ENCODE peak calls at places on chromosomes 11 and 22, in eight cellular contexts. One of them, this sample, is unnamed.

GRCh38 chr22:22201185-22201924 is 43.2 kb upstream of the VPREB1 start:
- DNase-seq in fibroblast of mammary gland: peak
- DNase-seq in fibroblast of lung: peak
- DNase-seq in psoas muscle: peak
- DNase-seq in endothelial cell: peak
- DNase-seq in bronchial epithelial cell: no peak
- DNase-seq in kidney: no peak
- DNase-seq in lung: no peak
- DNase-seq in this sample: peak

GRCh38 chr11:60855726-60856633 is at the start of gene PTGDR2:
- DNase-seq in fibroblast of mammary gland: no peak
- DNase-seq in fibroblast of lung: peak
- DNase-seq in psoas muscle: no peak
- DNase-seq in endothelial cell: no peak
- DNase-seq in bronchial epithelial cell: no peak
- DNase-seq in kidney: peak
- DNase-seq in lung: no peak
- DNase-seq in this sample: no peak

GRCh38 chr11:120807414-120808150 is 216.3 kb upstream of the TBCEL start:
- DNase-seq in fibroblast of mammary gland: peak
- DNase-seq in fibroblast of lung: peak
- DNase-seq in psoas muscle: no peak
- DNase-seq in endothelial cell: no peak
- DNase-seq in bronchial epithelial cell: peak
- DNase-seq in kidney: peak
- DNase-seq in lung: no peak
- DNase-seq in this sample: no peak

GRCh38 chr11:28566643-28567042 is 458.5 kb downstream of the METTL15 start:
- DNase-seq in fibroblast of mammary gland: peak
- DNase-seq in fibroblast of lung: peak
- DNase-seq in psoas muscle: peak
- DNase-seq in endothelial cell: peak
- DNase-seq in bronchial epithelial cell: peak
- DNase-seq in kidney: peak
- DNase-seq in lung: peak
- DNase-seq in this sample: no peak

GRCh38 chr22:43411981-43412807 is at the start of gene MPPED1:
- DNase-seq in fibroblast of mammary gland: no peak
- DNase-seq in fibroblast of lung: no peak
- DNase-seq in psoas muscle: no peak
- DNase-seq in endothelial cell: no peak
- DNase-seq in bronchial epithelial cell: no peak
- DNase-seq in kidney: no peak
- DNase-seq in lung: no peak
- DNase-seq in this sample: no peak

GRCh38 chr22:23534851-23535717 is 45.0 kb downstream of the IGLL1 start:
- DNase-seq in fibroblast of mammary gland: no peak
- DNase-seq in fibroblast of lung: no peak
- DNase-seq in psoas muscle: no peak
- DNase-seq in endothelial cell: no peak
- DNase-seq in bronchial epithelial cell: no peak
- DNase-seq in kidney: peak
- DNase-seq in lung: no peak
- DNase-seq in this sample: no peak

GRCh38 chr22:22745225-22746060 is 101.0 kb downstream of the GGTLC2 start:
- DNase-seq in fibroblast of mammary gland: peak
- DNase-seq in fibroblast of lung: no peak
- DNase-seq in psoas muscle: no peak
- DNase-seq in endothelial cell: peak
- DNase-seq in bronchial epithelial cell: peak
- DNase-seq in kidney: no peak
- DNase-seq in lung: no peak
- DNase-seq in this sample: peak

GRCh38 chr11:68688881-68689280 is 4.5 kb downstream of the GAL start:
- DNase-seq in fibroblast of mammary gland: no peak
- DNase-seq in fibroblast of lung: no peak
- DNase-seq in psoas muscle: no peak
- DNase-seq in endothelial cell: no peak
- DNase-seq in bronchial epithelial cell: no peak
- DNase-seq in kidney: no peak
- DNase-seq in lung: no peak
- DNase-seq in this sample: no peak

GRCh38 chr11:2521081-2521480 is 76.3 kb downstream of the KCNQ1 start:
- DNase-seq in fibroblast of mammary gland: no peak
- DNase-seq in fibroblast of lung: no peak
- DNase-seq in psoas muscle: peak
- DNase-seq in endothelial cell: peak
- DNase-seq in bronchial epithelial cell: no peak
- DNase-seq in kidney: peak
- DNase-seq in lung: no peak
- DNase-seq in this sample: no peak

GRCh38 chr22:40512426-40513136 is 123.9 kb downstream of the MRTFA start:
- DNase-seq in fibroblast of mammary gland: peak
- DNase-seq in fibroblast of lung: peak
- DNase-seq in psoas muscle: no peak
- DNase-seq in endothelial cell: no peak
- DNase-seq in bronchial epithelial cell: peak
- DNase-seq in kidney: no peak
- DNase-seq in lung: no peak
- DNase-seq in this sample: no peak

GRCh38 chr11:126914941-126915340 is 85.6 kb downstream of the KIRREL3 start:
- DNase-seq in fibroblast of mammary gland: peak
- DNase-seq in fibroblast of lung: peak
- DNase-seq in psoas muscle: no peak
- DNase-seq in endothelial cell: no peak
- DNase-seq in bronchial epithelial cell: no peak
- DNase-seq in kidney: no peak
- DNase-seq in lung: no peak
- DNase-seq in this sample: no peak

GRCh38 chr11:126701555-126701897 is 299.0 kb downstream of the KIRREL3 start:
- DNase-seq in fibroblast of mammary gland: no peak
- DNase-seq in fibroblast of lung: no peak
- DNase-seq in psoas muscle: no peak
- DNase-seq in endothelial cell: no peak
- DNase-seq in bronchial epithelial cell: no peak
- DNase-seq in kidney: no peak
- DNase-seq in lung: no peak
- DNase-seq in this sample: no peak

GRCh38 chr11:34302046-34302921 is 55.5 kb downstream of the ABTB2 start:
- DNase-seq in fibroblast of mammary gland: peak
- DNase-seq in fibroblast of lung: peak
- DNase-seq in psoas muscle: no peak
- DNase-seq in endothelial cell: no peak
- DNase-seq in bronchial epithelial cell: peak
- DNase-seq in kidney: no peak
- DNase-seq in lung: no peak
- DNase-seq in this sample: peak

GRCh38 chr11:84045146-84045545 is 759.0 kb upstream of the CCDC90B start:
- DNase-seq in fibroblast of mammary gland: no peak
- DNase-seq in fibroblast of lung: no peak
- DNase-seq in psoas muscle: no peak
- DNase-seq in endothelial cell: no peak
- DNase-seq in bronchial epithelial cell: no peak
- DNase-seq in kidney: no peak
- DNase-seq in lung: no peak
- DNase-seq in this sample: no peak
- TF ChIP-seq CTCF in fibroblast of mammary gland: no peak
- TF ChIP-seq CTCF in fibroblast of lung: no peak
- TF ChIP-seq CTCF in psoas muscle: no peak
- TF ChIP-seq CTCF in endothelial cell: no peak
- TF ChIP-seq CTCF in bronchial epithelial cell: no peak
- TF ChIP-seq CTCF in kidney: no peak
- TF ChIP-seq CTCF in lung: no peak
- TF ChIP-seq CTCF in this sample: no peak

GRCh38 chr11:17591293-17591692 is 44.2 kb downstream of the OTOG start:
- DNase-seq in fibroblast of mammary gland: no peak
- DNase-seq in fibroblast of lung: no peak
- DNase-seq in psoas muscle: no peak
- DNase-seq in endothelial cell: no peak
- DNase-seq in bronchial epithelial cell: no peak
- DNase-seq in kidney: no peak
- DNase-seq in lung: no peak
- DNase-seq in this sample: no peak

GRCh38 chr11:17594686-17595192 is 47.7 kb downstream of the OTOG start:
- DNase-seq in fibroblast of mammary gland: no peak
- DNase-seq in fibroblast of lung: no peak
- DNase-seq in psoas muscle: no peak
- DNase-seq in endothelial cell: no peak
- DNase-seq in bronchial epithelial cell: no peak
- DNase-seq in kidney: peak
- DNase-seq in lung: no peak
- DNase-seq in this sample: no peak

GRCh38 chr11:17595526-17596309 is 48.7 kb downstream of the OTOG start:
- DNase-seq in fibroblast of mammary gland: no peak
- DNase-seq in fibroblast of lung: no peak
- DNase-seq in psoas muscle: no peak
- DNase-seq in endothelial cell: peak
- DNase-seq in bronchial epithelial cell: no peak
- DNase-seq in kidney: peak
- DNase-seq in lung: no peak
- DNase-seq in this sample: no peak

GRCh38 chr11:17596310-17596669 is 49.2 kb downstream of the OTOG start:
- DNase-seq in fibroblast of mammary gland: no peak
- DNase-seq in fibroblast of lung: no peak
- DNase-seq in psoas muscle: no peak
- DNase-seq in endothelial cell: peak
- DNase-seq in bronchial epithelial cell: no peak
- DNase-seq in kidney: peak
- DNase-seq in lung: no peak
- DNase-seq in this sample: no peak

GRCh38 chr11:17593466-17594245 is 46.6 kb downstream of the OTOG start:
- DNase-seq in fibroblast of mammary gland: no peak
- DNase-seq in fibroblast of lung: no peak
- DNase-seq in psoas muscle: no peak
- DNase-seq in endothelial cell: no peak
- DNase-seq in bronchial epithelial cell: no peak
- DNase-seq in kidney: peak
- DNase-seq in lung: no peak
- DNase-seq in this sample: no peak
- TF ChIP-seq CTCF in fibroblast of mammary gland: no peak
- TF ChIP-seq CTCF in fibroblast of lung: no peak
- TF ChIP-seq CTCF in psoas muscle: no peak
- TF ChIP-seq CTCF in endothelial cell: no peak
- TF ChIP-seq CTCF in bronchial epithelial cell: no peak
- TF ChIP-seq CTCF in kidney: no peak
- TF ChIP-seq CTCF in lung: no peak
- TF ChIP-seq CTCF in this sample: no peak

GRCh38 chr11:110296226-110297081 is at the start of gene RDX:
- DNase-seq in fibroblast of mammary gland: peak
- DNase-seq in fibroblast of lung: peak
- DNase-seq in psoas muscle: peak
- DNase-seq in endothelial cell: peak
- DNase-seq in bronchial epithelial cell: peak
- DNase-seq in kidney: peak
- DNase-seq in lung: peak
- DNase-seq in this sample: peak
- TF ChIP-seq CTCF in fibroblast of mammary gland: no peak
- TF ChIP-seq CTCF in fibroblast of lung: no peak
- TF ChIP-seq CTCF in psoas muscle: peak
- TF ChIP-seq CTCF in endothelial cell: no peak
- TF ChIP-seq CTCF in bronchial epithelial cell: no peak
- TF ChIP-seq CTCF in kidney: peak
- TF ChIP-seq CTCF in lung: no peak
- TF ChIP-seq CTCF in this sample: peak

GRCh38 chr11:77269484-77270123 is 31.9 kb downstream of the GDPD4 start:
- DNase-seq in fibroblast of mammary gland: peak
- DNase-seq in fibroblast of lung: peak
- DNase-seq in psoas muscle: no peak
- DNase-seq in endothelial cell: no peak
- DNase-seq in bronchial epithelial cell: peak
- DNase-seq in kidney: no peak
- DNase-seq in lung: no peak
- DNase-seq in this sample: no peak
- TF ChIP-seq CTCF in fibroblast of mammary gland: no peak
- TF ChIP-seq CTCF in fibroblast of lung: no peak
- TF ChIP-seq CTCF in psoas muscle: no peak
- TF ChIP-seq CTCF in endothelial cell: no peak
- TF ChIP-seq CTCF in bronchial epithelial cell: no peak
- TF ChIP-seq CTCF in kidney: no peak
- TF ChIP-seq CTCF in lung: no peak
- TF ChIP-seq CTCF in this sample: no peak

GRCh38 chr22:30573594-30574094 is 821 bp downstream of the GAL3ST1 start:
- DNase-seq in fibroblast of mammary gland: no peak
- DNase-seq in fibroblast of lung: no peak
- DNase-seq in psoas muscle: no peak
- DNase-seq in endothelial cell: no peak
- DNase-seq in bronchial epithelial cell: no peak
- DNase-seq in kidney: no peak
- DNase-seq in lung: no peak
- DNase-seq in this sample: no peak

GRCh38 chr22:30572840-30573593 is 1.4 kb downstream of the GAL3ST1 start:
- DNase-seq in fibroblast of mammary gland: no peak
- DNase-seq in fibroblast of lung: no peak
- DNase-seq in psoas muscle: no peak
- DNase-seq in endothelial cell: no peak
- DNase-seq in bronchial epithelial cell: no peak
- DNase-seq in kidney: peak
- DNase-seq in lung: no peak
- DNase-seq in this sample: no peak

GRCh38 chr22:30575859-30576258 is 1.4 kb upstream of the GAL3ST1 start:
- DNase-seq in fibroblast of mammary gland: no peak
- DNase-seq in fibroblast of lung: no peak
- DNase-seq in psoas muscle: no peak
- DNase-seq in endothelial cell: no peak
- DNase-seq in bronchial epithelial cell: no peak
- DNase-seq in kidney: no peak
- DNase-seq in lung: no peak
- DNase-seq in this sample: no peak

GRCh38 chr22:30574095-30574981 is at the start of gene GAL3ST1:
- DNase-seq in fibroblast of mammary gland: no peak
- DNase-seq in fibroblast of lung: no peak
- DNase-seq in psoas muscle: no peak
- DNase-seq in endothelial cell: no peak
- DNase-seq in bronchial epithelial cell: no peak
- DNase-seq in kidney: peak
- DNase-seq in lung: no peak
- DNase-seq in this sample: no peak

DNA sequence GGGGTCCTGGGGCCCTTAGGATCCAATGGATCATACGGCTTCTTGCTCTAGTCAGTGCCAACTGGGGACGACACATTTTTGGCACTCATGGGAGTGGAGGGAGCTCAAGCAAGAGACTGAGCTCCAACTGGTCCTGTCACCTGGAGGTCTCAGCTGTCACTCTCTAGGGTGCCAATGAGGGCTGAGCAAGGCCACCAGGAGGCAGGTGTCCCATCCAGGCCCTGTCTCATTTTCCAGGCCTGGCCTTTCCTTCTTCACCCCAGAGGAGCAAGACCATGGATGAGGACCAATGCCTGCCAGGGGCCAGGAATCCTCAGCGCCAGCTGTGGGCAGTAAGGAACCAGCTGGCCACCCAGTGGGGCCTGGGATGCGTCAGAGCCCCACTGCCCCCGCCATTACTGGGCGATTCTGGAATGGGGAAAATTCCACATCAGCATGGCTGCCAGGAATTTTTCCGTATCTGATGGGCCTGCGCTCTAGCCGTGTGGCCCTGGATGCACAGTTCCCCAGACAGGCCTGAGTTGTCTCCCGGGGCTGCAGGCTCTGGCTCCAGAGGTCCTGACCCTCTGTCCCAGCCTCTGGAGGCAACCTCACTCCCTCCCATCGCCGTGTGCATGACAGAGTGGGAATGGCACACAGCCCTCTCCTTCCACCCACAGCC is 676 bp upstream of the GAL3ST1 start:
- DNase-seq in fibroblast of mammary gland: peak
- DNase-seq in fibroblast of lung: peak
- DNase-seq in psoas muscle: no peak
- DNase-seq in endothelial cell: no peak
- DNase-seq in bronchial epithelial cell: no peak
- DNase-seq in kidney: no peak
- DNase-seq in lung: peak
- DNase-seq in this sample: no peak
- TF ChIP-seq CTCF in fibroblast of mammary gland: peak
- TF ChIP-seq CTCF in fibroblast of lung: peak
- TF ChIP-seq CTCF in psoas muscle: no peak
- TF ChIP-seq CTCF in endothelial cell: no peak
- TF ChIP-seq CTCF in bronchial epithelial cell: no peak
- TF ChIP-seq CTCF in kidney: no peak
- TF ChIP-seq CTCF in lung: no peak
- TF ChIP-seq CTCF in this sample: no peak

This sample was measured in GM10248.